ENCODE peak calls at places on chromosomes 13 and 19, in nine cellular contexts. One of them, this sample, is unnamed.

GRCh38 chr19:1109032-1109541 is 5.3 kb downstream of the GPX4 start:
- DNase-seq in adrenal gland: no peak
- DNase-seq in heart left ventricle: peak
- DNase-seq in uterus: no peak
- DNase-seq in K562: no peak
- DNase-seq in tibial nerve: no peak
- DNase-seq in transverse colon: no peak
- DNase-seq in HepG2: no peak
- DNase-seq in stomach: no peak
- DNase-seq in this sample: no peak

GRCh38 chr13:48804836-48805601 is 151.3 kb downstream of the CYSLTR2 start:
- DNase-seq in transverse colon: no peak
- DNase-seq in tibial nerve: no peak
- DNase-seq in heart left ventricle: no peak
- DNase-seq in adrenal gland: no peak
- DNase-seq in stomach: no peak
- DNase-seq in uterus: no peak
- DNase-seq in HepG2: no peak
- DNase-seq in K562: no peak
- DNase-seq in this sample: no peak

GRCh38 chr19:8150178-8150865 is 930 bp upstream of the FBN3 start:
- DNase-seq in heart left ventricle: no peak
- DNase-seq in K562: no peak
- DNase-seq in adrenal gland: no peak
- DNase-seq in stomach: no peak
- DNase-seq in HepG2: peak
- DNase-seq in uterus: no peak
- DNase-seq in tibial nerve: no peak
- DNase-seq in transverse colon: no peak
- DNase-seq in this sample: no peak

GRCh38 chr13:102978168-102978567 is 88.0 kb downstream of the SLC10A2 start:
- DNase-seq in uterus: no peak
- DNase-seq in K562: no peak
- DNase-seq in adrenal gland: no peak
- DNase-seq in tibial nerve: no peak
- DNase-seq in HepG2: no peak
- DNase-seq in transverse colon: no peak
- DNase-seq in stomach: no peak
- DNase-seq in heart left ventricle: no peak
- DNase-seq in this sample: no peak

GRCh38 chr13:44668707-44669106 is 92.6 kb upstream of the TSC22D1 start:
- DNase-seq in HepG2: no peak
- DNase-seq in adrenal gland: no peak
- DNase-seq in stomach: no peak
- DNase-seq in tibial nerve: no peak
- DNase-seq in uterus: no peak
- DNase-seq in heart left ventricle: no peak
- DNase-seq in K562: no peak
- DNase-seq in transverse colon: no peak
- DNase-seq in this sample: no peak

GRCh38 chr19:12774588-12775555 is at the start of gene HOOK2:
- DNase-seq in heart left ventricle: no peak
- DNase-seq in adrenal gland: peak
- DNase-seq in K562: peak
- DNase-seq in uterus: no peak
- DNase-seq in HepG2: no peak
- DNase-seq in tibial nerve: peak
- DNase-seq in transverse colon: peak
- DNase-seq in stomach: peak
- DNase-seq in this sample: no peak

GRCh38 chr19:31166206-31166605 is 183.0 kb downstream of the TSHZ3 start:
- DNase-seq in transverse colon: no peak
- DNase-seq in stomach: no peak
- DNase-seq in heart left ventricle: no peak
- DNase-seq in uterus: no peak
- DNase-seq in tibial nerve: no peak
- DNase-seq in HepG2: no peak
- DNase-seq in K562: no peak
- DNase-seq in adrenal gland: no peak
- DNase-seq in this sample: no peak

GRCh38 chr19:12955996-12956395 is 1.0 kb downstream of the GADD45GIP1 start:
- DNase-seq in transverse colon: no peak
- DNase-seq in HepG2: no peak
- DNase-seq in K562: no peak
- DNase-seq in tibial nerve: no peak
- DNase-seq in heart left ventricle: no peak
- DNase-seq in uterus: no peak
- DNase-seq in adrenal gland: no peak
- DNase-seq in stomach: no peak
- DNase-seq in this sample: no peak

GRCh38 chr19:18438331-18439024 is 545 bp upstream of the ISYNA1 start:
- DNase-seq in heart left ventricle: peak
- DNase-seq in tibial nerve: no peak
- DNase-seq in K562: peak
- DNase-seq in uterus: peak
- DNase-seq in adrenal gland: peak
- DNase-seq in transverse colon: no peak
- DNase-seq in HepG2: peak
- DNase-seq in stomach: no peak
- DNase-seq in this sample: no peak

GRCh38 chr19:53864308-53864836 is 3.3 kb upstream of the MYADM start:
- DNase-seq in stomach: peak
- DNase-seq in K562: no peak
- DNase-seq in uterus: no peak
- DNase-seq in HepG2: peak
- DNase-seq in transverse colon: peak
- DNase-seq in adrenal gland: no peak
- DNase-seq in tibial nerve: no peak
- DNase-seq in heart left ventricle: no peak
- DNase-seq in this sample: no peak

GRCh38 chr19:19453129-19453461 is 47.6 kb downstream of the GATAD2A start:
- DNase-seq in stomach: no peak
- DNase-seq in transverse colon: no peak
- DNase-seq in tibial nerve: no peak
- DNase-seq in heart left ventricle: no peak
- DNase-seq in uterus: no peak
- DNase-seq in K562: no peak
- DNase-seq in HepG2: no peak
- DNase-seq in adrenal gland: no peak
- DNase-seq in this sample: no peak
- TF ChIP-seq POLR2A in stomach: no peak
- TF ChIP-seq POLR2A in transverse colon: peak
- TF ChIP-seq POLR2A in tibial nerve: no peak
- TF ChIP-seq POLR2A in heart left ventricle: no peak
- TF ChIP-seq POLR2A in uterus: no peak
- TF ChIP-seq POLR2A in K562: no peak
- TF ChIP-seq POLR2A in HepG2: no peak
- TF ChIP-seq POLR2A in adrenal gland: no peak
- TF ChIP-seq POLR2A in this sample: no peak

GRCh38 chr19:50793558-50794065 is 3.4 kb downstream of the ACP4 start:
- DNase-seq in uterus: no peak
- DNase-seq in K562: no peak
- DNase-seq in adrenal gland: no peak
- DNase-seq in HepG2: no peak
- DNase-seq in transverse colon: no peak
- DNase-seq in stomach: no peak
- DNase-seq in tibial nerve: no peak
- DNase-seq in heart left ventricle: no peak
- DNase-seq in this sample: no peak
- TF ChIP-seq POLR2A in uterus: no peak
- TF ChIP-seq POLR2A in K562: peak
- TF ChIP-seq POLR2A in adrenal gland: no peak
- TF ChIP-seq POLR2A in HepG2: no peak
- TF ChIP-seq POLR2A in transverse colon: no peak
- TF ChIP-seq POLR2A in stomach: no peak
- TF ChIP-seq POLR2A in tibial nerve: no peak
- TF ChIP-seq POLR2A in heart left ventricle: no peak
- TF ChIP-seq POLR2A in this sample: no peak

DNA sequence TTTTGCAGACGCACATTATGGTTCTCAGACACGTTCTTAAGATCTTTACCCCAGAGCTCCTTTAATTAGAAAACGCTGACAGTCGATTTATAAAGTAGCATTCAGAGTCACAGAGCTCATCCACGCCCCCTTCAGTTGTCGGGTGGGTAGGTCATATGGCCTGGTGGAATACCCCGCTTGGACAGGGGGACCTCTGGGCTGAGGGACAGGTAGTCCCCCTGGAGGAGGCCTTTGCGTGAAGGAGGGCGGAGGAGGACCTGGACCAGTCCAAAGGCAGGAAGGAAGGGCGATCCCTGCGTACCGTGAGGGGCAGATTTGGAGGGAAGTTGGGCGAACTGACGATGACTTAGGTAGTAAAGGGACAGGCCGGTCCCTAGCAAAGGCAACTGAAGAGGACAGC is 20.5 kb downstream of the VASP start:
- DNase-seq in uterus: no peak
- DNase-seq in adrenal gland: peak
- DNase-seq in tibial nerve: no peak
- DNase-seq in HepG2: no peak
- DNase-seq in K562: no peak
- DNase-seq in stomach: no peak
- DNase-seq in heart left ventricle: no peak
- DNase-seq in transverse colon: no peak
- DNase-seq in this sample: no peak
- TF ChIP-seq POLR2A in uterus: no peak
- TF ChIP-seq POLR2A in adrenal gland: no peak
- TF ChIP-seq POLR2A in tibial nerve: no peak
- TF ChIP-seq POLR2A in HepG2: no peak
- TF ChIP-seq POLR2A in K562: no peak
- TF ChIP-seq POLR2A in stomach: no peak
- TF ChIP-seq POLR2A in heart left ventricle: no peak
- TF ChIP-seq POLR2A in transverse colon: no peak
- TF ChIP-seq POLR2A in this sample: no peak

GRCh38 chr19:48964205-48965032 is 690 bp upstream of the FTL start:
- DNase-seq in HepG2: peak
- DNase-seq in tibial nerve: no peak
- DNase-seq in transverse colon: peak
- DNase-seq in uterus: no peak
- DNase-seq in stomach: peak
- DNase-seq in heart left ventricle: no peak
- DNase-seq in K562: peak
- DNase-seq in adrenal gland: no peak
- DNase-seq in this sample: peak

GRCh38 chr19:48965033-48965805 is at the start of gene FTL:
- DNase-seq in HepG2: peak
- DNase-seq in adrenal gland: peak
- DNase-seq in tibial nerve: peak
- DNase-seq in stomach: peak
- DNase-seq in transverse colon: peak
- DNase-seq in K562: peak
- DNase-seq in uterus: peak
- DNase-seq in heart left ventricle: peak
- DNase-seq in this sample: peak

GRCh38 chr19:48962029-48962848 is 2.9 kb upstream of the FTL start:
- DNase-seq in adrenal gland: peak
- DNase-seq in tibial nerve: peak
- DNase-seq in HepG2: peak
- DNase-seq in uterus: no peak
- DNase-seq in heart left ventricle: peak
- DNase-seq in K562: peak
- DNase-seq in stomach: peak
- DNase-seq in transverse colon: peak
- DNase-seq in this sample: peak

GRCh38 chr19:48962849-48963165 is 2.3 kb upstream of the FTL start:
- DNase-seq in heart left ventricle: no peak
- DNase-seq in tibial nerve: no peak
- DNase-seq in adrenal gland: no peak
- DNase-seq in stomach: no peak
- DNase-seq in uterus: no peak
- DNase-seq in HepG2: peak
- DNase-seq in transverse colon: no peak
- DNase-seq in K562: peak
- DNase-seq in this sample: no peak

GRCh38 chr19:48963371-48964204 is 1.5 kb upstream of the FTL start:
- DNase-seq in tibial nerve: peak
- DNase-seq in stomach: peak
- DNase-seq in uterus: peak
- DNase-seq in adrenal gland: peak
- DNase-seq in heart left ventricle: peak
- DNase-seq in HepG2: peak
- DNase-seq in K562: peak
- DNase-seq in transverse colon: peak
- DNase-seq in this sample: peak
- TF ChIP-seq POLR2A in tibial nerve: peak
- TF ChIP-seq POLR2A in stomach: no peak
- TF ChIP-seq POLR2A in uterus: peak
- TF ChIP-seq POLR2A in adrenal gland: peak
- TF ChIP-seq POLR2A in heart left ventricle: no peak
- TF ChIP-seq POLR2A in HepG2: peak
- TF ChIP-seq POLR2A in K562: peak
- TF ChIP-seq POLR2A in transverse colon: peak
- TF ChIP-seq POLR2A in this sample: peak